ENCODE peak calls at places on chromosomes 6 and 20, in four cellular contexts. D is B cell, B is left cardiac atrium, K is NCI-H524 treated with DMSO at 0.1 percent for 48 hours. X is an unnamed sample.

GRCh38 chr6:125357515-125358256 is 55.9 kb upstream of the HDDC2 start:
- DNase-seq in B (no peak), K (no peak), D (no peak), X (peak)

GRCh38 chr20:6768228-6769185 is 1.0 kb downstream of the BMP2 start:
- DNase-seq in D (no peak), K (no peak), B (peak), X (peak)

GRCh38 chr20:24102290-24102689 is 113.7 kb upstream of the GGTLC1 start:
- DNase-seq in K (peak), B (no peak), D (no peak), X (no peak)

GRCh38 chr6:20092071-20092566 is 120.2 kb downstream of the MBOAT1 start:
- DNase-seq in D (no peak), B (no peak), K (no peak), X (no peak)

GRCh38 chr20:13199279-13199678 is 21.8 kb upstream of the ISM1 start:
- DNase-seq in K (no peak), D (no peak), B (no peak), X (no peak)

GRCh38 chr20:21936720-21937380 is 231.4 kb downstream of the PAX1 start:
- DNase-seq in B (no peak), K (no peak), D (no peak), X (no peak)

GRCh38 chr20:47036091-47036880 is 141.6 kb downstream of the EYA2 start:
- DNase-seq in K (no peak), D (no peak), B (no peak), X (no peak)

GRCh38 chr6:100554228-100554627 is 89.5 kb upstream of the SIM1 start:
- DNase-seq in B (no peak), D (no peak), K (no peak), X (no peak)

GRCh38 chr20:51132286-51132810 is 109.4 kb upstream of the KCNG1 start:
- DNase-seq in B (no peak), D (no peak), K (no peak), X (no peak)

GRCh38 chr6:167013067-167013466 is 13.9 kb downstream of the CEP43 start:
- DNase-seq in D (no peak), B (no peak), K (no peak), X (no peak)

GRCh38 chr6:29723666-29724588 is 693 bp downstream of the HLA-F start:
- DNase-seq in K (no peak), D (peak), B (peak), X (peak)

GRCh38 chr20:25011261-25011660 is 18.7 kb upstream of the APMAP start:
- DNase-seq in B (no peak), K (no peak), D (no peak), X (no peak)

GRCh38 chr6:3252369-3252768 is 6.4 kb upstream of the PSMG4 start:
- DNase-seq in D (no peak), K (no peak), B (no peak), X (no peak)

GRCh38 chr20:8082025-8082424 is 50.0 kb upstream of the PLCB1 start:
- DNase-seq in K (no peak), B (no peak), D (no peak), X (no peak)

GRCh38 chr6:113630365-113630737 is 226.8 kb upstream of the MARCKS start:
- DNase-seq in K (no peak), D (no peak), B (no peak), X (no peak)

GRCh38 chr20:48823960-48824497 is 3.8 kb downstream of the PREX1 start:
- DNase-seq in K (no peak), B (no peak), D (peak), X (peak)

GRCh38 chr20:16530201-16530681 is 43.0 kb downstream of the KIF16B start:
- DNase-seq in K (no peak), D (no peak), B (no peak), X (no peak)